ENCODE peak calls at places on chromosomes 4 and X, in seven cellular contexts. One of them, this sample, is unnamed.

GRCh38 chr4:2923678-2924173 is 39.5 kb downstream of the NOP14 start:
- DNase-seq in activated CD4-positive, alpha-beta T cell treated with anti-CD3 and anti-CD28 coated beads for 1 hour: no peak
- DNase-seq in BE2C: no peak
- DNase-seq in CD4-positive, alpha-beta T cell: no peak
- DNase-seq in left colon: no peak
- DNase-seq in NT2/D1: no peak
- DNase-seq in heart right ventricle: no peak
- DNase-seq in this sample: no peak

GRCh38 chr4:73891739-73892405 is 22.7 kb downstream of the CXCL1 start:
- DNase-seq in left colon: no peak
- DNase-seq in heart right ventricle: no peak
- DNase-seq in NT2/D1: no peak
- DNase-seq in CD4-positive, alpha-beta T cell: no peak
- DNase-seq in activated CD4-positive, alpha-beta T cell treated with anti-CD3 and anti-CD28 coated beads for 1 hour: no peak
- DNase-seq in BE2C: no peak
- DNase-seq in this sample: peak; percentile 93

GRCh38 chr4:34878961-34879360 is 1365.4 kb downstream of the ARAP2 start:
- DNase-seq in CD4-positive, alpha-beta T cell: no peak
- DNase-seq in NT2/D1: no peak
- DNase-seq in BE2C: no peak
- DNase-seq in heart right ventricle: no peak
- DNase-seq in left colon: no peak
- DNase-seq in activated CD4-positive, alpha-beta T cell treated with anti-CD3 and anti-CD28 coated beads for 1 hour: no peak
- DNase-seq in this sample: no peak

GRCh38 chr4:7209699-7210098 is 17.4 kb downstream of the SORCS2 start:
- DNase-seq in CD4-positive, alpha-beta T cell: no peak
- DNase-seq in heart right ventricle: no peak
- DNase-seq in BE2C: no peak
- DNase-seq in left colon: no peak
- DNase-seq in NT2/D1: no peak
- DNase-seq in activated CD4-positive, alpha-beta T cell treated with anti-CD3 and anti-CD28 coated beads for 1 hour: no peak
- DNase-seq in this sample: no peak

GRCh38 chrX:11908371-11908770 is 150.3 kb downstream of the MSL3 start:
- DNase-seq in left colon: no peak
- DNase-seq in NT2/D1: peak; percentile 8
- DNase-seq in heart right ventricle: no peak
- DNase-seq in BE2C: no peak
- DNase-seq in CD4-positive, alpha-beta T cell: no peak
- DNase-seq in activated CD4-positive, alpha-beta T cell treated with anti-CD3 and anti-CD28 coated beads for 1 hour: no peak
- DNase-seq in this sample: peak; percentile 45

GRCh38 chrX:15911729-15912550 is 57.3 kb upstream of the AP1S2 start:
- DNase-seq in left colon: no peak
- DNase-seq in CD4-positive, alpha-beta T cell: no peak
- DNase-seq in heart right ventricle: no peak
- DNase-seq in activated CD4-positive, alpha-beta T cell treated with anti-CD3 and anti-CD28 coated beads for 1 hour: no peak
- DNase-seq in NT2/D1: no peak
- DNase-seq in BE2C: no peak
- DNase-seq in this sample: peak; percentile 11

GRCh38 chrX:12721042-12721441 is 70.2 kb upstream of the PRPS2 start:
- DNase-seq in activated CD4-positive, alpha-beta T cell treated with anti-CD3 and anti-CD28 coated beads for 1 hour: no peak
- DNase-seq in BE2C: no peak
- DNase-seq in heart right ventricle: no peak
- DNase-seq in CD4-positive, alpha-beta T cell: no peak
- DNase-seq in left colon: no peak
- DNase-seq in NT2/D1: no peak
- DNase-seq in this sample: peak; percentile 4

GRCh38 chr4:87566276-87566675 is 37.1 kb upstream of the SPARCL1 start:
- DNase-seq in BE2C: no peak
- DNase-seq in CD4-positive, alpha-beta T cell: no peak
- DNase-seq in NT2/D1: no peak
- DNase-seq in activated CD4-positive, alpha-beta T cell treated with anti-CD3 and anti-CD28 coated beads for 1 hour: no peak
- DNase-seq in heart right ventricle: no peak
- DNase-seq in left colon: no peak
- DNase-seq in this sample: no peak

GRCh38 chr4:7043521-7044414 is 596 bp downstream of the TADA2B start:
- DNase-seq in BE2C: peak; percentile 52
- DNase-seq in CD4-positive, alpha-beta T cell: peak; percentile 49
- DNase-seq in heart right ventricle: peak; percentile 20
- DNase-seq in left colon: peak; percentile 45
- DNase-seq in activated CD4-positive, alpha-beta T cell treated with anti-CD3 and anti-CD28 coated beads for 1 hour: peak; percentile 36
- DNase-seq in NT2/D1: no peak
- DNase-seq in this sample: peak; percentile 56

GRCh38 chr4:48483777-48484493 is 792 bp downstream of the SLC10A4 start:
- DNase-seq in CD4-positive, alpha-beta T cell: no peak
- DNase-seq in left colon: no peak
- DNase-seq in NT2/D1: no peak
- DNase-seq in heart right ventricle: no peak
- DNase-seq in BE2C: peak; percentile 59
- DNase-seq in activated CD4-positive, alpha-beta T cell treated with anti-CD3 and anti-CD28 coated beads for 1 hour: no peak
- DNase-seq in this sample: no peak

GRCh38 chr4:4647041-4647440 is 105.2 kb upstream of the STX18 start:
- DNase-seq in BE2C: no peak
- DNase-seq in heart right ventricle: no peak
- DNase-seq in left colon: no peak
- DNase-seq in activated CD4-positive, alpha-beta T cell treated with anti-CD3 and anti-CD28 coated beads for 1 hour: no peak
- DNase-seq in CD4-positive, alpha-beta T cell: no peak
- DNase-seq in NT2/D1: no peak
- DNase-seq in this sample: no peak

GRCh38 chr4:139555705-139556070 is 331 bp downstream of the SETD7 start:
- DNase-seq in heart right ventricle: no peak
- DNase-seq in activated CD4-positive, alpha-beta T cell treated with anti-CD3 and anti-CD28 coated beads for 1 hour: peak; percentile 8
- DNase-seq in CD4-positive, alpha-beta T cell: no peak
- DNase-seq in NT2/D1: no peak
- DNase-seq in left colon: peak; percentile 36
- DNase-seq in BE2C: no peak
- DNase-seq in this sample: no peak

GRCh38 chr4:153947124-153947523 is 158.2 kb upstream of the SFRP2 start:
- DNase-seq in BE2C: no peak
- DNase-seq in heart right ventricle: no peak
- DNase-seq in NT2/D1: no peak
- DNase-seq in activated CD4-positive, alpha-beta T cell treated with anti-CD3 and anti-CD28 coated beads for 1 hour: no peak
- DNase-seq in CD4-positive, alpha-beta T cell: no peak
- DNase-seq in left colon: no peak
- DNase-seq in this sample: no peak

GRCh38 chrX:101191217-101191750 is 28.3 kb upstream of the DRP2 start:
- DNase-seq in heart right ventricle: peak; percentile 3
- DNase-seq in NT2/D1: no peak
- DNase-seq in CD4-positive, alpha-beta T cell: no peak
- DNase-seq in BE2C: no peak
- DNase-seq in left colon: no peak
- DNase-seq in activated CD4-positive, alpha-beta T cell treated with anti-CD3 and anti-CD28 coated beads for 1 hour: no peak
- DNase-seq in this sample: no peak

GRCh38 chrX:11190745-11191510 is 79.8 kb downstream of the HCCS start:
- DNase-seq in activated CD4-positive, alpha-beta T cell treated with anti-CD3 and anti-CD28 coated beads for 1 hour: no peak
- DNase-seq in CD4-positive, alpha-beta T cell: no peak
- DNase-seq in heart right ventricle: no peak
- DNase-seq in left colon: peak; percentile 47
- DNase-seq in NT2/D1: no peak
- DNase-seq in BE2C: no peak
- DNase-seq in this sample: no peak